ENCODE peak calls at places on chromosomes 2 and 18, in four cellular contexts. One of them, this sample, is unnamed.

GRCh38 chr2:128774320-128775063 is 455.8 kb upstream of the HS6ST1 start:
- DNase-seq in H1: peak; percentile 11
- DNase-seq in testis: peak; percentile 9
- DNase-seq in neural progenitor cell: no peak
- DNase-seq in this sample: no peak

GRCh38 chr18:27713037-27713726 is 463.7 kb downstream of the CDH2 start:
- DNase-seq in testis: no peak
- DNase-seq in neural progenitor cell: peak; percentile 65
- DNase-seq in H1: no peak
- DNase-seq in this sample: no peak

GRCh38 chr2:45759310-45759851 is 107.9 kb downstream of the PRKCE start:
- DNase-seq in testis: no peak
- DNase-seq in neural progenitor cell: no peak
- DNase-seq in H1: no peak
- DNase-seq in this sample: peak; percentile 78

GRCh38 chr2:200756618-200757321 is 54.9 kb upstream of the BZW1 start:
- DNase-seq in neural progenitor cell: no peak
- DNase-seq in testis: no peak
- DNase-seq in H1: no peak
- DNase-seq in this sample: no peak

GRCh38 chr2:47309952-47310800 is 92.8 kb upstream of the MSH2 start:
- DNase-seq in H1: no peak
- DNase-seq in testis: no peak
- DNase-seq in neural progenitor cell: peak; percentile 45
- DNase-seq in this sample: peak; percentile 75

GRCh38 chr2:96579422-96579821 is 42.9 kb downstream of the ARID5A start:
- DNase-seq in testis: no peak
- DNase-seq in H1: no peak
- DNase-seq in neural progenitor cell: no peak
- DNase-seq in this sample: no peak

GRCh38 chr18:12857991-12858544 is 26.0 kb downstream of the PTPN2 start:
- DNase-seq in H1: no peak
- DNase-seq in neural progenitor cell: no peak
- DNase-seq in testis: no peak
- DNase-seq in this sample: no peak

GRCh38 chr2:152678808-152679207 is 38.5 kb downstream of the PRPF40A start:
- DNase-seq in testis: no peak
- DNase-seq in neural progenitor cell: no peak
- DNase-seq in H1: no peak
- DNase-seq in this sample: no peak

GRCh38 chr2:231483398-231484329 is 19.4 kb upstream of the NCL start:
- DNase-seq in H1: peak; percentile 55
- DNase-seq in testis: peak; percentile 34
- DNase-seq in neural progenitor cell: no peak
- DNase-seq in this sample: peak; percentile 58

GRCh38 chr2:75287624-75288313 is 88.4 kb upstream of the TACR1 start:
- DNase-seq in neural progenitor cell: no peak
- DNase-seq in testis: no peak
- DNase-seq in H1: no peak
- DNase-seq in this sample: no peak

GRCh38 chr18:58315041-58315440 is 271.0 kb downstream of the NEDD4L start:
- DNase-seq in H1: no peak
- DNase-seq in testis: no peak
- DNase-seq in neural progenitor cell: no peak
- DNase-seq in this sample: no peak

GRCh38 chr2:209113030-209113429 is 310.8 kb upstream of the MAP2 start:
- DNase-seq in H1: peak; percentile 47
- DNase-seq in neural progenitor cell: peak; percentile 63
- DNase-seq in testis: no peak
- DNase-seq in this sample: peak; percentile 61

GRCh38 chr2:159012142-159012541 is 43.7 kb downstream of the TANC1 start:
- DNase-seq in testis: no peak
- DNase-seq in neural progenitor cell: no peak
- DNase-seq in H1: no peak
- DNase-seq in this sample: no peak

GRCh38 chr2:156803243-156803642 is 367.1 kb downstream of the GPD2 start:
- DNase-seq in testis: no peak
- DNase-seq in neural progenitor cell: peak; percentile 49
- DNase-seq in H1: no peak
- DNase-seq in this sample: peak; percentile 63

GRCh38 chr18:14920976-14921375 is 173.0 kb downstream of the ANKRD30B start:
- DNase-seq in testis: no peak
- DNase-seq in H1: no peak
- DNase-seq in neural progenitor cell: no peak
- DNase-seq in this sample: no peak

GRCh38 chr2:102313025-102313424 is 1.7 kb downstream of the IL1RL1 start:
- DNase-seq in testis: no peak
- DNase-seq in H1: no peak
- DNase-seq in neural progenitor cell: no peak
- DNase-seq in this sample: no peak

GRCh38 chr2:123953848-123954247 is 71.2 kb upstream of the CNTNAP5 start:
- DNase-seq in H1: no peak
- DNase-seq in neural progenitor cell: no peak
- DNase-seq in testis: no peak
- DNase-seq in this sample: no peak

GRCh38 chr2:232949016-232949415 is 64.0 kb downstream of the NGEF start:
- DNase-seq in testis: no peak
- DNase-seq in H1: no peak
- DNase-seq in neural progenitor cell: peak; percentile 72
- DNase-seq in this sample: no peak

GRCh38 chr18:52200406-52200805 is 139.6 kb upstream of the DCC start:
- DNase-seq in neural progenitor cell: no peak
- DNase-seq in H1: no peak
- DNase-seq in testis: no peak
- DNase-seq in this sample: no peak

GRCh38 chr2:175111200-175111657 is 56.8 kb downstream of the ATF2 start:
- DNase-seq in neural progenitor cell: peak; percentile 33
- DNase-seq in H1: no peak
- DNase-seq in testis: no peak
- DNase-seq in this sample: no peak

GRCh38 chr2:110784047-110784631 is 51.8 kb downstream of the ACOXL start:
- DNase-seq in testis: no peak
- DNase-seq in neural progenitor cell: no peak
- DNase-seq in H1: peak; percentile 29
- DNase-seq in this sample: no peak

GRCh38 chr2:64784168-64785061 is 130.7 kb upstream of the SERTAD2 start:
- DNase-seq in H1: no peak
- DNase-seq in testis: no peak
- DNase-seq in neural progenitor cell: no peak
- DNase-seq in this sample: no peak

GRCh38 chr2:186746584-186746983 is 52.7 kb downstream of the FAM171B start:
- DNase-seq in testis: no peak
- DNase-seq in neural progenitor cell: no peak
- DNase-seq in H1: no peak
- DNase-seq in this sample: no peak

GRCh38 chr2:226782092-226782713 is 17.4 kb downstream of the IRS1 start:
- DNase-seq in neural progenitor cell: no peak
- DNase-seq in H1: no peak
- DNase-seq in testis: no peak
- DNase-seq in this sample: no peak

GRCh38 chr2:180085144-180085543 is 78.0 kb upstream of the CWC22 start:
- DNase-seq in H1: no peak
- DNase-seq in neural progenitor cell: no peak
- DNase-seq in testis: no peak
- DNase-seq in this sample: no peak

GRCh38 chr18:43869451-43870008 is 592.2 kb upstream of the SYT4 start:
- DNase-seq in testis: no peak
- DNase-seq in neural progenitor cell: no peak
- DNase-seq in H1: no peak
- DNase-seq in this sample: no peak

GRCh38 chr2:79984476-79984875 is 320.1 kb downstream of the LRRTM1 start:
- DNase-seq in testis: no peak
- DNase-seq in neural progenitor cell: no peak
- DNase-seq in H1: no peak
- DNase-seq in this sample: no peak

DNA sequence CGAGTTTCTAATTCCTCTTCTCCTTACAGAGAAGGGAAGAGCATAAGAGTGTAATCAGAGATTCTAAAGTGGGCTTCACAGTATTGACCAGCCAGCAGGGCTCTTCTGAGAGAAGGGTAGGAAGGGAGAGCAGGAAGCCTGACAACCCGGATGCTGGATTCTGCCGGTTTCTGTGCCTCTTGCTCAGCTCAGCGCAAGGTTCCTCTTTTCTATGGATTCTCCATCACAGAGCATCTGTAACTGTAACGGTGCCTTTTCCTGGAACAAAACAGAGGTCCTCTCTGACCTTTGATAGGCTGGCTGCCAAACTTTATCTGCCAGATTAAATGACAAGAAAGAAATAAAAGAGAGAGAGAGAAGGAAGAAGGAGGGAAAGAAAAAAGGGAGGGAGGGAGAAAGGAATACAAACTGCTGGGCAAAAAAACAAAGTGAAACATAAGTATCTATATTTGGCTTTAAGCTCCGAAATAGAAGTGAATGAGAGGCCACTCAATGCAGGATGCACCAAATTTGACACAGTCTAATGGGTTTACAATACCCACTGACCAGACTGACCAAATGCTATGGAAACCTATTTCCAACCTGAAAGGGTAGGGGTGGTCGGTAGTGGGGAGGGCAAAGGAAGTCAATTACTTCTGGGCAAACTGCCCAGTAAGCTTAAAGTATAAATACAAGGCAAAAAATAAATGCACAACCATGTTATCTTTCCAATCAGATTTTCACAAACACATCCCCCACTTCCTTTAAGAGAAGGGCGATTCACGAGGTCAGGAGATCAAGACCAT is 59.2 kb downstream of the PIEZO2 start:
- DNase-seq in testis: peak; percentile 29
- DNase-seq in neural progenitor cell: no peak
- DNase-seq in H1: no peak
- DNase-seq in this sample: no peak
- H3K27ac ChIP-seq in testis: no peak overlapping the region
- H3K27ac ChIP-seq in neural progenitor cell: no peak overlapping the region
- H3K27ac ChIP-seq in H1: no peak overlapping the region
- H3K27ac ChIP-seq in this sample: no peak overlapping the region

GRCh38 chr2:199465988-199466703 is 8.4 kb upstream of the SATB2 start:
- DNase-seq in neural progenitor cell: peak; percentile 28
- DNase-seq in H1: no peak
- DNase-seq in testis: no peak
- DNase-seq in this sample: peak; percentile 65

GRCh38 chr2:199465390-199465789 is 7.7 kb upstream of the SATB2 start:
- DNase-seq in H1: no peak
- DNase-seq in neural progenitor cell: no peak
- DNase-seq in testis: no peak
- DNase-seq in this sample: no peak

GRCh38 chr2:199468561-199469513 is 11.1 kb upstream of the SATB2 start:
- DNase-seq in neural progenitor cell: peak; percentile 80
- DNase-seq in H1: peak; percentile 74
- DNase-seq in testis: no peak
- DNase-seq in this sample: peak; percentile 85

GRCh38 chr2:199466704-199467461 is 9.1 kb upstream of the SATB2 start:
- DNase-seq in H1: peak; percentile 75
- DNase-seq in testis: no peak
- DNase-seq in neural progenitor cell: peak; percentile 57
- DNase-seq in this sample: peak; percentile 78

GRCh38 chr2:199467462-199467822 is 9.7 kb upstream of the SATB2 start:
- DNase-seq in testis: no peak
- DNase-seq in neural progenitor cell: peak; percentile 53
- DNase-seq in H1: peak; percentile 58
- DNase-seq in this sample: peak; percentile 71
- H3K27ac ChIP-seq in testis: no peak overlapping the region
- H3K27ac ChIP-seq in neural progenitor cell: no peak overlapping the region
- H3K27ac ChIP-seq in H1: no peak overlapping the region
- H3K27ac ChIP-seq in this sample: no peak overlapping the region

GRCh38 chr18:67634631-67635338 is 118.3 kb upstream of the DSEL start:
- DNase-seq in neural progenitor cell: no peak
- DNase-seq in testis: no peak
- DNase-seq in H1: no peak
- DNase-seq in this sample: peak; percentile 64
- H3K27ac ChIP-seq in neural progenitor cell: no peak overlapping the region
- H3K27ac ChIP-seq in testis: no peak overlapping the region
- H3K27ac ChIP-seq in H1: no peak overlapping the region
- H3K27ac ChIP-seq in this sample: no peak overlapping the region

GRCh38 chr2:99388892-99389291 is 51.7 kb downstream of the EIF5B start:
- DNase-seq in H1: no peak
- DNase-seq in neural progenitor cell: no peak
- DNase-seq in testis: no peak
- DNase-seq in this sample: no peak
- H3K27ac ChIP-seq in H1: no peak overlapping the region
- H3K27ac ChIP-seq in neural progenitor cell: no peak overlapping the region
- H3K27ac ChIP-seq in testis: no peak overlapping the region
- H3K27ac ChIP-seq in this sample: no peak overlapping the region

GRCh38 chr2:8606226-8606625 is 75.6 kb upstream of the ID2 start:
- DNase-seq in testis: no peak
- DNase-seq in neural progenitor cell: no peak
- DNase-seq in H1: no peak
- DNase-seq in this sample: no peak
- H3K27ac ChIP-seq in testis: no peak overlapping the region
- H3K27ac ChIP-seq in neural progenitor cell: no peak overlapping the region
- H3K27ac ChIP-seq in H1: no peak overlapping the region
- H3K27ac ChIP-seq in this sample: no peak overlapping the region

GRCh38 chr2:55384786-55385185 is 34.9 kb downstream of the CCDC88A start:
- DNase-seq in H1: no peak
- DNase-seq in neural progenitor cell: no peak
- DNase-seq in testis: no peak
- DNase-seq in this sample: no peak
- H3K27ac ChIP-seq in H1: no peak overlapping the region
- H3K27ac ChIP-seq in neural progenitor cell: no peak overlapping the region
- H3K27ac ChIP-seq in testis: no peak overlapping the region
- H3K27ac ChIP-seq in this sample: no peak overlapping the region